ENCODE peak calls at places on chromosomes 1 and 21, in eight cellular contexts. C is left ventricle myocardium inferior; O is KG1; N is NCI-H1417; D is stimulated activated effector memory CD8-positive, alpha-beta T cell treated with anti-CD3 and anti-CD28 coated beads, Interleukin-12 subunit alpha, Interleukin-12 subunit beta, amount 100 ng/mL, for 72 hours; K is neuronal stem cell; P is stimulated activated CD8-positive, alpha-beta memory T cell treated with anti-CD3 and anti-CD28 coated beads, Interleukin-2, amount 100 ng/mL, for 1 hour; Y is A172. Q is an unnamed sample.

GRCh38 chr1:204976666-204977065 is 66.3 kb upstream of the CNTN2 start:
- DNase-seq in O (no peak), D (no peak), Y (no peak), K (no peak), N (no peak), C (no peak), P (no peak), Q (no peak)

GRCh38 chr1:200075522-200075921 is 48.0 kb downstream of the NR5A2 start:
- DNase-seq in D (no peak), Y (no peak), O (no peak), P (no peak), N (no peak), K (no peak), C (no peak), Q (no peak)

GRCh38 chr1:26666855-26667254 is 29.0 kb upstream of the ARID1A start:
- DNase-seq in C (no peak), K (no peak), O (no peak), P (no peak), Y (no peak), N (no peak), D (no peak), Q (no peak)

GRCh38 chr21:36990508-36991205 is 15.8 kb upstream of the RIPPLY3 start:
- DNase-seq in D (no peak), C (no peak), K (no peak), N (peak; percentile 44), Y (no peak), O (no peak), P (no peak), Q (no peak)

GRCh38 chr1:168273575-168273974 is 7.1 kb upstream of the TBX19 start:
- DNase-seq in P (no peak), N (no peak), Y (no peak), O (no peak), K (no peak), C (no peak), D (no peak), Q (no peak)

GRCh38 chr1:212226467-212226866 is 58.7 kb upstream of the PPP2R5A start:
- DNase-seq in Y (no peak), O (no peak), K (no peak), C (no peak), P (no peak), D (no peak), N (no peak), Q (no peak)

GRCh38 chr21:20999567-21000169 is 1.5 kb downstream of the NCAM2 start:
- DNase-seq in O (no peak), P (no peak), D (no peak), K (peak; percentile 49), C (no peak), N (peak; percentile 47), Y (peak; percentile 18), Q (no peak)

GRCh38 chr1:175267716-175268416 is 75.3 kb upstream of the KIAA0040 start:
- DNase-seq in Y (no peak), P (no peak), D (no peak), N (no peak), O (no peak), C (peak; percentile 75), K (no peak), Q (no peak)

GRCh38 chr1:40140211-40140709 is 20.9 kb upstream of the RLF start:
- DNase-seq in N (no peak), D (no peak), K (no peak), P (no peak), Y (no peak), O (no peak), C (no peak), Q (no peak)

GRCh38 chr1:78790174-78790573 is 140.5 kb downstream of the IFI44 start:
- DNase-seq in P (no peak), C (no peak), Y (no peak), N (no peak), K (no peak), O (no peak), D (no peak), Q (no peak)

GRCh38 chr21:45875416-45875760 is 106.2 kb upstream of the COL6A1 start:
- DNase-seq in D (no peak), C (no peak), O (no peak), K (no peak), N (no peak), P (no peak), Y (no peak), Q (no peak)

GRCh38 chr1:66681686-66682085 is 70.6 kb upstream of the DYNLT5 start:
- DNase-seq in N (no peak), K (no peak), O (no peak), D (no peak), Y (no peak), P (no peak), C (no peak), Q (no peak)

GRCh38 chr1:60911980-60912692 is 170.2 kb upstream of the NFIA start:
- DNase-seq in Y (no peak), P (no peak), C (peak; percentile 69), K (no peak), N (peak; percentile 62), D (no peak), O (no peak), Q (no peak)

GRCh38 chr1:232627171-232627570 is 2.8 kb downstream of the SIPA1L2 start:
- DNase-seq in P (no peak), N (no peak), Y (no peak), K (no peak), O (no peak), C (no peak), D (no peak), Q (no peak)

GRCh38 chr1:240987928-240988327 is 369.1 kb downstream of the RGS7 start:
- DNase-seq in D (no peak), K (no peak), P (no peak), Y (peak; percentile 34), O (no peak), N (no peak), C (no peak), Q (no peak)

GRCh38 chr1:198083549-198083948 is 73.2 kb upstream of the NEK7 start:
- DNase-seq in D (no peak), P (no peak), O (no peak), C (no peak), K (no peak), N (no peak), Y (no peak), Q (no peak)

GRCh38 chr21:23951251-23951650 is 1656.0 kb downstream of the MRPL39 start:
- DNase-seq in C (no peak), N (no peak), Y (no peak), P (no peak), K (no peak), O (no peak), D (no peak), Q (no peak)

GRCh38 chr1:234699795-234700665 is 90.1 kb upstream of the IRF2BP2 start:
- DNase-seq in D (no peak), O (no peak), K (no peak), P (no peak), Y (peak; percentile 96), N (no peak), C (no peak), Q (no peak)

GRCh38 chr1:95984975-95985374 is 736.6 kb upstream of the PTBP2 start:
- DNase-seq in P (no peak), N (no peak), D (no peak), C (no peak), O (no peak), K (no peak), Y (no peak), Q (no peak)

GRCh38 chr1:211155040-211155439 is 21.1 kb upstream of the KCNH1 start:
- DNase-seq in N (no peak), K (no peak), Y (no peak), C (no peak), D (no peak), P (no peak), O (no peak), Q (no peak)

GRCh38 chr1:219210067-219210466 is 36.4 kb downstream of the LYPLAL1 start:
- DNase-seq in K (no peak), Y (no peak), O (no peak), D (no peak), C (no peak), P (no peak), N (no peak), Q (no peak)

GRCh38 chr1:230285351-230285750 is 140.8 kb downstream of the PGBD5 start:
- DNase-seq in C (no peak), O (no peak), P (no peak), Y (no peak), K (no peak), N (no peak), D (no peak), Q (no peak)

GRCh38 chr1:198560093-198560638 is 19.7 kb upstream of the ATP6V1G3 start:
- DNase-seq in P (no peak), O (no peak), Y (peak; percentile 25), D (no peak), N (peak; percentile 17), K (no peak), C (no peak), Q (no peak)

GRCh38 chr1:50970508-50970885 is 452 bp downstream of the CDKN2C start:
- DNase-seq in O (no peak), N (no peak), C (no peak), Y (no peak), D (no peak), P (no peak), K (no peak), Q (no peak)

GRCh38 chr1:27528701-27529637 is 39.0 kb upstream of the WASF2 start:
- DNase-seq in Y (no peak), D (no peak), O (no peak), K (no peak), N (peak; percentile 90), P (no peak), C (peak; percentile 78), Q (no peak)

GRCh38 chr1:185745165-185745564 is 11.0 kb downstream of the HMCN1 start:
- DNase-seq in D (no peak), Y (no peak), C (no peak), N (no peak), K (no peak), P (no peak), O (no peak), Q (no peak)

GRCh38 chr1:87367549-87367948 is 38.9 kb downstream of the LMO4 start:
- DNase-seq in D (no peak), O (no peak), P (no peak), K (no peak), N (peak; percentile 67), Y (no peak), C (no peak), Q (no peak)